ENCODE peak calls at places on chromosomes 5 and 9, in five cellular contexts. One of them, this sample, is unnamed. For H3K4me1, the result is how much of the 10 kb centered on the place peaks cover.

GRCh38 chr5:116265506-116265905 is 180.7 kb downstream of the COMMD10 start:
- DNase-seq in thoracic aorta: no peak
- DNase-seq in tibial artery: no peak
- DNase-seq in uterus: no peak
- DNase-seq in kidney: no peak
- DNase-seq in this sample: no peak

GRCh38 chr5:172919525-172920446 is 39.4 kb upstream of the RPL26L1 start:
- DNase-seq in kidney: no peak
- DNase-seq in uterus: peak
- DNase-seq in tibial artery: peak
- DNase-seq in thoracic aorta: peak
- DNase-seq in this sample: no peak

GRCh38 chr5:20113031-20113685 is 125.2 kb upstream of the CDH18 start:
- DNase-seq in uterus: no peak
- DNase-seq in tibial artery: no peak
- DNase-seq in kidney: no peak
- DNase-seq in thoracic aorta: no peak
- DNase-seq in this sample: no peak

GRCh38 chr5:93622240-93622885 is 39.3 kb downstream of the NR2F1 start:
- DNase-seq in tibial artery: no peak
- DNase-seq in thoracic aorta: no peak
- DNase-seq in kidney: no peak
- DNase-seq in uterus: no peak
- DNase-seq in this sample: no peak

GRCh38 chr9:134301387-134302129 is 24.7 kb upstream of the RXRA start:
- DNase-seq in uterus: no peak
- DNase-seq in kidney: peak
- DNase-seq in thoracic aorta: no peak
- DNase-seq in tibial artery: no peak
- DNase-seq in this sample: peak

GRCh38 chr5:132205385-132206125 is 22.1 kb downstream of the P4HA2 start:
- DNase-seq in uterus: no peak
- DNase-seq in tibial artery: no peak
- DNase-seq in kidney: no peak
- DNase-seq in thoracic aorta: no peak
- DNase-seq in this sample: peak

GRCh38 chr5:139402561-139403158 is 1.2 kb downstream of the SPATA24 start:
- DNase-seq in uterus: no peak
- DNase-seq in tibial artery: no peak
- DNase-seq in kidney: peak
- DNase-seq in thoracic aorta: no peak
- DNase-seq in this sample: no peak

GRCh38 chr5:68187268-68188055 is 28.1 kb upstream of the PIK3R1 start:
- DNase-seq in thoracic aorta: no peak
- DNase-seq in tibial artery: no peak
- DNase-seq in kidney: peak
- DNase-seq in uterus: peak
- DNase-seq in this sample: no peak

GRCh38 chr5:2801602-2802525 is 50.4 kb upstream of the IRX2 start:
- DNase-seq in kidney: no peak
- DNase-seq in tibial artery: no peak
- DNase-seq in thoracic aorta: no peak
- DNase-seq in uterus: no peak
- DNase-seq in this sample: no peak

GRCh38 chr9:130396581-130396980 is 48.2 kb upstream of the ASS1 start:
- DNase-seq in uterus: no peak
- DNase-seq in tibial artery: no peak
- DNase-seq in kidney: no peak
- DNase-seq in thoracic aorta: no peak
- DNase-seq in this sample: no peak

GRCh38 chr9:89187541-89187940 is 8.9 kb upstream of the SHC3 start:
- DNase-seq in uterus: no peak
- DNase-seq in kidney: no peak
- DNase-seq in tibial artery: no peak
- DNase-seq in thoracic aorta: no peak
- DNase-seq in this sample: no peak

GRCh38 chr5:96121362-96121761 is 159.7 kb upstream of the ELL2 start:
- DNase-seq in uterus: no peak
- DNase-seq in kidney: no peak
- DNase-seq in tibial artery: no peak
- DNase-seq in thoracic aorta: no peak
- DNase-seq in this sample: peak

GRCh38 chr9:79662553-79662956 is 90.8 kb downstream of the TLE4 start:
- DNase-seq in tibial artery: no peak
- DNase-seq in uterus: no peak
- DNase-seq in kidney: no peak
- DNase-seq in thoracic aorta: no peak
- DNase-seq in this sample: no peak

GRCh38 chr5:167763772-167764171 is 527.7 kb upstream of the WWC1 start:
- DNase-seq in tibial artery: no peak
- DNase-seq in uterus: no peak
- DNase-seq in kidney: no peak
- DNase-seq in thoracic aorta: no peak
- DNase-seq in this sample: no peak

GRCh38 chr5:157308826-157309465 is 43.0 kb downstream of the CYFIP2 start:
- DNase-seq in thoracic aorta: no peak
- DNase-seq in uterus: no peak
- DNase-seq in tibial artery: no peak
- DNase-seq in kidney: no peak
- DNase-seq in this sample: no peak

GRCh38 chr9:110370316-110370715 is 32.7 kb upstream of the TXNDC8 start:
- DNase-seq in uterus: no peak
- DNase-seq in kidney: no peak
- DNase-seq in thoracic aorta: no peak
- DNase-seq in tibial artery: no peak
- DNase-seq in this sample: no peak

GRCh38 chr5:74492230-74492629 is 148.3 kb downstream of the ENC1 start:
- DNase-seq in tibial artery: no peak
- DNase-seq in kidney: no peak
- DNase-seq in thoracic aorta: no peak
- DNase-seq in uterus: no peak
- DNase-seq in this sample: no peak

GRCh38 chr9:69215774-69216482 is 41.9 kb downstream of the TJP2 start:
- DNase-seq in tibial artery: no peak
- DNase-seq in kidney: no peak
- DNase-seq in thoracic aorta: no peak
- DNase-seq in uterus: no peak
- DNase-seq in this sample: no peak

GRCh38 chr9:122904466-122904822 is 715 bp downstream of the RC3H2 start:
- DNase-seq in uterus: no peak
- DNase-seq in tibial artery: peak
- DNase-seq in thoracic aorta: no peak
- DNase-seq in kidney: no peak
- DNase-seq in this sample: no peak

GRCh38 chr9:81664638-81665513 is 24.5 kb downstream of the TLE1 start:
- DNase-seq in tibial artery: no peak
- DNase-seq in uterus: no peak
- DNase-seq in kidney: no peak
- DNase-seq in thoracic aorta: no peak
- DNase-seq in this sample: no peak

GRCh38 chr5:67038817-67039603 is 157.6 kb downstream of the CD180 start:
- DNase-seq in tibial artery: no peak
- DNase-seq in uterus: no peak
- DNase-seq in thoracic aorta: no peak
- DNase-seq in kidney: no peak
- DNase-seq in this sample: no peak

GRCh38 chr5:72355706-72356299 is 35.6 kb downstream of the PTCD2 start:
- DNase-seq in thoracic aorta: no peak
- DNase-seq in uterus: no peak
- DNase-seq in tibial artery: peak
- DNase-seq in kidney: no peak
- DNase-seq in this sample: no peak

GRCh38 chr5:65142511-65143011 is 339.2 kb downstream of the ADAMTS6 start:
- DNase-seq in thoracic aorta: no peak
- DNase-seq in uterus: no peak
- DNase-seq in tibial artery: no peak
- DNase-seq in kidney: no peak
- DNase-seq in this sample: no peak

GRCh38 chr9:8101607-8102006 is 302.0 kb upstream of the DMAC1 start:
- DNase-seq in tibial artery: no peak
- DNase-seq in uterus: no peak
- DNase-seq in thoracic aorta: no peak
- DNase-seq in kidney: no peak
- DNase-seq in this sample: no peak

GRCh38 chr9:3525088-3525835 is 539 bp downstream of the RFX3 start:
- DNase-seq in uterus: no peak
- DNase-seq in thoracic aorta: no peak
- DNase-seq in tibial artery: no peak
- DNase-seq in kidney: peak
- DNase-seq in this sample: peak

GRCh38 chr5:122785294-122785693 is 10.4 kb downstream of the SNX2 start:
- DNase-seq in thoracic aorta: no peak
- DNase-seq in tibial artery: no peak
- DNase-seq in uterus: no peak
- DNase-seq in kidney: no peak
- DNase-seq in this sample: no peak

GRCh38 chr5:122790354-122791123 is 15.7 kb downstream of the SNX2 start:
- DNase-seq in tibial artery: no peak
- DNase-seq in thoracic aorta: no peak
- DNase-seq in kidney: no peak
- DNase-seq in uterus: no peak
- DNase-seq in this sample: no peak

GRCh38 chr5:122788371-122788770 is 13.5 kb downstream of the SNX2 start:
- DNase-seq in tibial artery: no peak
- DNase-seq in thoracic aorta: no peak
- DNase-seq in kidney: no peak
- DNase-seq in uterus: no peak
- DNase-seq in this sample: no peak

GRCh38 chr5:122788996-122789395 is 14.1 kb downstream of the SNX2 start:
- DNase-seq in tibial artery: no peak
- DNase-seq in kidney: no peak
- DNase-seq in thoracic aorta: no peak
- DNase-seq in uterus: no peak
- DNase-seq in this sample: no peak

DNA sequence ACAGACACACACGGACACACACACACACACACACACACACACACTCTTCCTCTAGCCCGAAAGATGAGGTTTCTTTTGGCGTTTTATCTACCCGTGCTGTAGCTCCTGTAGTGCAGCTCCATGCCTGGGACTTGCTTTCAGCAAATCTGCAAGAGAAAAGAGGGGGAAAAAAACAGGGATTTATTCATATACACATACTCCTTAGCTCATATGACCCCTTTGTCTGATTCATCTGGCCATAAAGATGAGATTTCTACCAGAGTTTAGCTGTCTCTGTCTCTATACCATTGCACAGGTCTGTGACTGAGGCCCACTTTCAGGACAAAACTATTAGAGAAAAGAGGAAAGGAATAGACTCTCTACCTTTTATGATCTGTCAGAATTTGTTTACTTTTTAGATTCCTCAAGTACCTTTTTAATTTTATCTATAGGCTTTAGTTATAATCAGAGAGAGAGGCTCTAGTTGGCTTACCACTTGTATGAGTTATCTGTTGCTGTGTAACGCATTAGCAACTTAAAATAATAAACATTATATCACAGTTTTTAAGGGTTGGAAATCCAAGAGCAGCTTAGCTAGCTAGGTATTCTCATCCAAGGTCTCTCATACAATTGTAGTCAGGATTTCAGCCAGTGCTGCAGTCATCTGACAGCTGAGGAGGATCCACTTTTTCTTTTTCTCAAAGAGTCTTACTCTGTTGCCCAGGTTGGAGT is 14.7 kb downstream of the SNX2 start:
- DNase-seq in kidney: no peak
- DNase-seq in thoracic aorta: no peak
- DNase-seq in uterus: no peak
- DNase-seq in tibial artery: no peak
- DNase-seq in this sample: no peak
- TF ChIP-seq CTCF in kidney: no peak
- TF ChIP-seq CTCF in thoracic aorta: no peak
- TF ChIP-seq CTCF in uterus: no peak
- TF ChIP-seq CTCF in tibial artery: no peak
- TF ChIP-seq CTCF in this sample: no peak

GRCh38 chr5:39670955-39671354 is 246.2 kb upstream of the DAB2 start:
- DNase-seq in uterus: no peak
- DNase-seq in thoracic aorta: no peak
- DNase-seq in tibial artery: no peak
- DNase-seq in kidney: no peak
- DNase-seq in this sample: no peak

GRCh38 chr5:39675676-39676075 is 250.9 kb upstream of the DAB2 start:
- DNase-seq in uterus: no peak
- DNase-seq in kidney: no peak
- DNase-seq in tibial artery: no peak
- DNase-seq in thoracic aorta: no peak
- DNase-seq in this sample: no peak

GRCh38 chr5:39671421-39672110 is 246.8 kb upstream of the DAB2 start:
- DNase-seq in uterus: no peak
- DNase-seq in tibial artery: no peak
- DNase-seq in kidney: no peak
- DNase-seq in thoracic aorta: no peak
- DNase-seq in this sample: no peak

GRCh38 chr5:39670391-39670790 is 245.6 kb upstream of the DAB2 start:
- DNase-seq in uterus: no peak
- DNase-seq in thoracic aorta: no peak
- DNase-seq in kidney: no peak
- DNase-seq in tibial artery: no peak
- DNase-seq in this sample: no peak

GRCh38 chr5:39674209-39675082 is 249.7 kb upstream of the DAB2 start:
- DNase-seq in tibial artery: no peak
- DNase-seq in thoracic aorta: no peak
- DNase-seq in kidney: no peak
- DNase-seq in uterus: no peak
- DNase-seq in this sample: no peak
- H3K4me1 ChIP-seq in tibial artery: under half
- H3K4me1 ChIP-seq in thoracic aorta: under half
- H3K4me1 ChIP-seq in kidney: under half
- H3K4me1 ChIP-seq in uterus: under half
- H3K4me1 ChIP-seq in this sample: under half

GRCh38 chr9:18438300-18438925 is 35.5 kb upstream of the ADAMTSL1 start:
- DNase-seq in uterus: peak
- DNase-seq in thoracic aorta: peak
- DNase-seq in tibial artery: peak
- DNase-seq in kidney: peak
- DNase-seq in this sample: peak

GRCh38 chr9:18441245-18441644 is 32.7 kb upstream of the ADAMTSL1 start:
- DNase-seq in tibial artery: no peak
- DNase-seq in uterus: no peak
- DNase-seq in thoracic aorta: no peak
- DNase-seq in kidney: no peak
- DNase-seq in this sample: no peak

GRCh38 chr9:18438951-18439350 is 35.0 kb upstream of the ADAMTSL1 start:
- DNase-seq in thoracic aorta: no peak
- DNase-seq in tibial artery: no peak
- DNase-seq in uterus: no peak
- DNase-seq in kidney: no peak
- DNase-seq in this sample: no peak

GRCh38 chr9:18442629-18443491 is 31.1 kb upstream of the ADAMTSL1 start:
- DNase-seq in uterus: peak
- DNase-seq in tibial artery: peak
- DNase-seq in thoracic aorta: no peak
- DNase-seq in kidney: peak
- DNase-seq in this sample: peak

GRCh38 chr9:18437315-18438200 is 36.4 kb upstream of the ADAMTSL1 start:
- DNase-seq in tibial artery: no peak
- DNase-seq in uterus: peak
- DNase-seq in thoracic aorta: peak
- DNase-seq in kidney: peak
- DNase-seq in this sample: peak
- H3K4me3 ChIP-seq in tibial artery: peak
- H3K4me3 ChIP-seq in uterus: peak
- H3K4me3 ChIP-seq in thoracic aorta: peak
- H3K4me3 ChIP-seq in kidney: peak
- H3K4me3 ChIP-seq in this sample: peak

GRCh38 chr5:26329562-26330189 is 708.7 kb downstream of the CDH9 start:
- DNase-seq in kidney: no peak
- DNase-seq in uterus: no peak
- DNase-seq in tibial artery: no peak
- DNase-seq in thoracic aorta: no peak
- DNase-seq in this sample: no peak
- TF ChIP-seq CTCF in kidney: peak
- TF ChIP-seq CTCF in uterus: no peak
- TF ChIP-seq CTCF in tibial artery: no peak
- TF ChIP-seq CTCF in thoracic aorta: no peak
- TF ChIP-seq CTCF in this sample: peak

This sample was measured in right lobe of liver.